ENCODE peak calls at places on chromosomes 12 and 14, in five cellular contexts. M is prostate gland, O is kidney epithelial cell, T is body of pancreas, H is IMR-90. Y is an unnamed sample.

GRCh38 chr12:53076461-53076860 is 2.7 kb downstream of the SPRYD3 start:
- DNase-seq in M (no peak), O (no peak), T (no peak), H (no peak), Y (no peak)

GRCh38 chr14:52862652-52863338 is 71.4 kb upstream of the GNPNAT1 start:
- DNase-seq in M (no peak), O (no peak), T (no peak), H (peak), Y (no peak)

GRCh38 chr14:51211149-51211548 is 28.9 kb upstream of the TMX1 start:
- DNase-seq in M (no peak), O (peak), T (peak), H (peak), Y (no peak)

GRCh38 chr14:79496701-79497100 is 714.6 kb downstream of the DIO2 start:
- DNase-seq in M (no peak), O (no peak), T (no peak), H (peak), Y (no peak)

GRCh38 chr14:92726135-92726932 is 22.1 kb downstream of the LGMN start:
- DNase-seq in M (peak), O (peak), T (peak), H (peak), Y (no peak)

GRCh38 chr12:121805800-121806555 is 2.2 kb downstream of the SETD1B start:
- DNase-seq in M (no peak), O (no peak), T (no peak), H (no peak), Y (no peak)

GRCh38 chr14:76237349-76237990 is 85.7 kb downstream of the GPATCH2L start:
- DNase-seq in M (no peak), O (no peak), T (no peak), H (no peak), Y (no peak)

GRCh38 chr12:14948672-14949071 is 10.3 kb upstream of the ERP27 start:
- DNase-seq in M (no peak), O (peak), T (peak), H (peak), Y (peak)

GRCh38 chr12:132834181-132834711 is 5.6 kb upstream of the GOLGA3 start:
- DNase-seq in M (no peak), O (no peak), T (no peak), H (no peak), Y (no peak)

GRCh38 chr12:75764091-75764490 is 252.7 kb upstream of the KRR1 start:
- DNase-seq in M (no peak), O (no peak), T (no peak), H (no peak), Y (no peak)

GRCh38 chr12:115440438-115440837 is 756.5 kb upstream of the TBX3 start:
- DNase-seq in M (no peak), O (peak), T (peak), H (peak), Y (peak)

GRCh38 chr14:91417134-91417982 is at the start of gene CCDC88C:
- DNase-seq in M (peak), O (no peak), T (peak), H (no peak), Y (no peak)

GRCh38 chr14:76760331-76761197 is 704 bp upstream of the VASH1 start:
- DNase-seq in M (peak), O (no peak), T (no peak), H (no peak), Y (no peak)

GRCh38 chr14:95477411-95478089 is 38.9 kb downstream of the SYNE3 start:
- DNase-seq in M (peak), O (no peak), T (no peak), H (no peak), Y (no peak)

GRCh38 chr12:88922816-88923215 is 342.5 kb upstream of the KITLG start:
- DNase-seq in M (no peak), O (no peak), T (no peak), H (peak), Y (no peak)

GRCh38 chr12:88924162-88924561 is 343.9 kb upstream of the KITLG start:
- DNase-seq in M (peak), O (no peak), T (no peak), H (no peak), Y (no peak)

GRCh38 chr12:88921890-88922532 is 341.7 kb upstream of the KITLG start:
- DNase-seq in M (no peak), O (no peak), T (no peak), H (no peak), Y (no peak)

GRCh38 chr12:88923631-88924030 is 343.4 kb upstream of the KITLG start:
- DNase-seq in M (no peak), O (no peak), T (no peak), H (no peak), Y (no peak)

GRCh38 chr12:88925370-88925915 is 345.2 kb upstream of the KITLG start:
- DNase-seq in M (no peak), O (no peak), T (no peak), H (peak), Y (no peak)
- H3K4me3 ChIP-seq in M (no peak), O (no peak), T (no peak), H (no peak), Y (no peak)

GRCh38 chr14:101512396-101512695 is 48.9 kb upstream of the DIO3 start:
- DNase-seq in M (no peak), O (no peak), T (no peak), H (no peak), Y (no peak)
- TF ChIP-seq CTCF in M (no peak), O (no peak), T (no peak), H (no peak), Y (no peak)

GRCh38 chr14:89429206-89430091 is 12.4 kb upstream of the FOXN3 start:
- DNase-seq in M (no peak), O (peak), T (peak), H (peak), Y (no peak)
- H3K4me3 ChIP-seq in M (no peak), O (no peak), T (no peak), H (peak), Y (no peak)

DNA sequence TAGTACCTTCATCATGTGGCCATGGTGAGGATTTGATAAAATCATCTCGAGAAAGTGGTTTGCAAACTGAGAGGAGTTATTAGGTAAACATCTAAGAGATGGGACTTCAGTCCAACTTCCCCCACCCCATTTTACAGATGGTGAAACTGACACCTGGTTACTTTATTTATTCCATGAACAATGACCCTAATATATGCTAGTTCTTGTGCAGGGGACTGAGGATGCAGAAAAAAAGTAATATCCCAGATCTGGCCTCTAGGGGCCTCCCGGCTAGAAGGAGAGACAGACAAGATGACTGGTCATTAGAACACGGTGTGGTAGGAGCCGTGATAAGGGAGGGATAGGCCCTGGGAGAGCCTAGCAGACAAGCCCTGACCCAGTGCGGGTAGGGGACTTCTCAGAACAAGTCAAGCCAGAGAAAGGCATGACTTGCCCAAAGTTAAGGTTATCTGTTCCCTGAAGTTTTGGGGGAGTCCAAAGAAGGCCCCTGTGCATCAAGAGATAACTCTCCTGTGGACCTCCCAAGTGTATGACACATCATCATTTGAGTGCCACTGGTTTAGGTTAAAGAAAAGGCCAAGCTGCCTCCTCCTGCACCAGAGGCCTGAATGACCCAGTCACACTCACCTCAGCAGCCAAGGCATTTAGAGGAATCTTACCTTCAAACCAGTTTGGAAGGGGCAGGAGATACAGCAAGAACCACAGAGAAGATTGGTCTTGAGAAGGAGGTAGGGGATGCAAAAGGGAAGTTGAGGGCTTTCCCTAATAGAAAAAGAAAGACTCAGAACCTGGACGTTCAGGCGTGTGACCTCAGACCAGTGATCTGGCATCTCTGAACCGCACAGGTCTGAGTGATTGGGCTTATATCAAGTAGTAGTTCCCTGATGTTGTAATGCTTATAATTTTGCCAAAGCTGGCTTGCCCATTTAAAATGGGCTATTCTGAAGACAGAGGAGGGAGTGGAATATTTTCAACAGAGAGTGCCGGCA is 1.6 kb downstream of the CMKLR1 start:
- DNase-seq in M (no peak), O (no peak), T (no peak), H (peak), Y (no peak)
- TF ChIP-seq CTCF in M (no peak), O (peak), T (peak), H (peak), Y (peak)

GRCh38 chr12:9114946-9115345 is 773 bp downstream of the A2M start:
- DNase-seq in M (no peak), O (no peak), T (no peak), H (no peak), Y (no peak)
- H3K4me3 ChIP-seq in M (peak), O (no peak), T (no peak), H (peak), Y (no peak)

DNA sequence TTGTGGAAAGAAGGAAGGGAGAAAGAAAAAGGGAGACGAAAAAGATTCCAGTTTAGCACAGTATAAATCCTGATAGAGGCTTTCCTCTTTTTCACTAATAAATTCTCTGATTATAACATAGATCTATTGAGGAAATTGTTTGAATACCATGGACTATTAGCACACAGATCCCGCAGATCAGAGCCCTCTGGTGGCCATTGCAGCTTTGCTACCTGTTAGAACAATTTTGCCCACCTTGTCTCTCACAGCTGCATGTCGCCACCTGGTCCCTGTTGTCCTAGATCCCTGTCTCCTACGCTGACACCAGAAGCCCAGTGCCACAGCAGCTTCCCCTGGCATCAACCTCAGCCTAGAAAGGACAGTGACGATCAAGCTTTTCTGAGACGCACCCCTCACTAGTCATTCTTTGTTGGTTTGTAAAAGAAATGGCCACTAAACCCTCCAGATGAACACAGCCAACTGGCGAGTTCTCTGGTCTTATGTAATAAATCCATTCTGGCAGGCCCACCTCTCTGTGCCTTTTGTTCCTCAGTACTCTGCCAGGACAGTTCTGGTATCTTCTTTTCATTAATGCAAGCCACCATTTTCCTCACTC is 9.9 kb downstream of the GPHB5 start:
- DNase-seq in M (no peak), O (no peak), T (peak), H (peak), Y (no peak)
- TF ChIP-seq CTCF in M (no peak), O (peak), T (peak), H (peak), Y (peak)

DNA sequence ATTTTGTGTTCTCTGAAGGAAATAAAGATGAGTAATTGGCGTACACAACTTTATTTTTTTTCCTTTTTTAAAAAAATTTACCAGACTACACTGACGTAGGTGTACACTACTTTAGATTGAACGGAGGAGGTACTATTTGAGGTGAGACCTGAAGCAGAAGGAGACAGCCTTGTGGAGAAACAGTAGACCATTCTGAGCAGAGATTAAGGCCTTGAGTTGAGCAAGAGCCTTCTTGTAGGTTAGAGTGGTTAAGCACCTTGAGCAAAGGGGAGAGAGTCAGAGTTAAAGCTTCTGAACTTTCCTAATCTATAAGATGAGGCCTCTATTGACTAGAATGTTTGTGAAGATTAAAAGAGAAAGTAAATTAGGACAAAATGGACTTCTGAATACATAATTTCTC is 2.5 kb downstream of the LEMD3 start:
- DNase-seq in M (no peak), O (no peak), T (no peak), H (no peak), Y (no peak)
- H3K4me3 ChIP-seq in M (no peak), O (peak), T (no peak), H (peak), Y (peak)

GRCh38 chr12:56257491-56258067 is 605 bp downstream of the ANKRD52 start:
- DNase-seq in M (no peak), O (no peak), T (peak), H (peak), Y (no peak)

GRCh38 chr12:56257071-56257470 is 1.1 kb downstream of the ANKRD52 start:
- DNase-seq in M (no peak), O (no peak), T (no peak), H (no peak), Y (no peak)

GRCh38 chr12:56255671-56256070 is 2.5 kb downstream of the ANKRD52 start:
- DNase-seq in M (no peak), O (no peak), T (no peak), H (no peak), Y (no peak)

GRCh38 chr12:56258068-56258819 is at the start of gene ANKRD52:
- DNase-seq in M (peak), O (no peak), T (peak), H (peak), Y (no peak)

GRCh38 chr12:56256326-56256960 is 1.7 kb downstream of the ANKRD52 start:
- DNase-seq in M (no peak), O (no peak), T (no peak), H (peak), Y (no peak)
- TF ChIP-seq CTCF in M (no peak), O (peak), T (no peak), H (no peak), Y (peak)

GRCh38 chr12:47753021-47754001 is 5.4 kb downstream of the RAPGEF3 start:
- DNase-seq in M (peak), O (no peak), T (peak), H (no peak), Y (no peak)
- H3K4me3 ChIP-seq in M (no peak), O (no peak), T (no peak), H (no peak), Y (peak)

GRCh38 chr14:68890173-68890931 is 88.8 kb downstream of the ACTN1 start:
- DNase-seq in M (no peak), O (no peak), T (no peak), H (no peak), Y (no peak)

GRCh38 chr14:68886109-68886434 is 93.0 kb downstream of the ACTN1 start:
- DNase-seq in M (no peak), O (no peak), T (no peak), H (no peak), Y (no peak)

GRCh38 chr14:68885226-68886108 is 92.6 kb upstream of the ZFP36L1 start:
- DNase-seq in M (no peak), O (no peak), T (no peak), H (no peak), Y (no peak)

GRCh38 chr14:68888883-68889282 is 90.2 kb downstream of the ACTN1 start:
- DNase-seq in M (no peak), O (no peak), T (no peak), H (no peak), Y (no peak)

GRCh38 chr14:68888025-68888850 is 90.9 kb downstream of the ACTN1 start:
- DNase-seq in M (no peak), O (no peak), T (no peak), H (no peak), Y (peak)
- TF ChIP-seq CTCF in M (no peak), O (no peak), T (no peak), H (no peak), Y (peak)